ENCODE peak calls at places on chromosomes 3 and 15, in ten cellular contexts. Z is Right ventricle myocardium inferior; I is A549; H is T-cell; F is activated CD8-positive, alpha-beta memory T cell treated with anti-CD3 and anti-CD28 coated beads, Interleukin-2, amount 10 ng/mL, durations not matched to agents 7 days and 5 days; G is esophagus mucosa; V is mucosa of descending colon; P is stimulated activated naive B cell treated with anti-CD40 and anti-IgM and Interleukin-4, amounts not matched to agents 10 μg/mL and 1 μg/mL and 100 μg/mL, for 72 hours; O is left lobe of liver; W is T-helper 17 cell. D is an unnamed sample.

GRCh38 chr3:155001289-155002007 is 78.7 kb upstream of the MME start:
- ATAC-seq in Z (no peak), I (no peak), H (no peak), F (no peak), G (no peak), V (no peak), P (no peak), O (no peak), W (no peak), D (no peak)

GRCh38 chr15:27570746-27571145 is 528.4 kb downstream of the OCA2 start:
- ATAC-seq in Z (no peak), I (no peak), H (no peak), F (no peak), G (no peak), V (no peak), P (no peak), O (no peak), W (no peak), D (no peak)

GRCh38 chr3:143628971-143629370 is 219.3 kb downstream of the SLC9A9 start:
- ATAC-seq in Z (no peak), I (no peak), H (no peak), F (no peak), G (no peak), V (no peak), P (no peak), O (no peak), W (no peak), D (no peak)

GRCh38 chr15:90231028-90232017 is 2.4 kb downstream of the CIB1 start:
- ATAC-seq in Z (no peak), I (no peak), H (peak), F (peak), G (peak), V (peak), P (peak), O (no peak), W (peak), D (peak)

GRCh38 chr3:129327510-129327909 is 48.8 kb downstream of the HMCES start:
- ATAC-seq in Z (no peak), I (no peak), H (no peak), F (no peak), G (no peak), V (no peak), P (no peak), O (no peak), W (no peak), D (no peak)

GRCh38 chr15:25416693-25417092 is 22.1 kb downstream of the UBE3A start:
- ATAC-seq in Z (no peak), I (no peak), H (no peak), F (no peak), G (peak), V (no peak), P (peak), O (peak), W (peak), D (peak)

GRCh38 chr15:74752011-74752410 is 3.4 kb downstream of the CYP1A2 start:
- ATAC-seq in Z (no peak), I (no peak), H (no peak), F (no peak), G (no peak), V (no peak), P (no peak), O (no peak), W (no peak), D (no peak)

GRCh38 chr3:197298858-197299854 is 744 bp upstream of the DLG1 start:
- ATAC-seq in Z (peak), I (peak), H (no peak), F (peak), G (peak), V (peak), P (peak), O (peak), W (no peak), D (no peak)

GRCh38 chr3:4504340-4505261 is 11.5 kb downstream of the ITPR1 start:
- ATAC-seq in Z (peak), I (no peak), H (peak), F (peak), G (peak), V (peak), P (no peak), O (no peak), W (peak), D (peak)

GRCh38 chr3:72187131-72187530 is 402.2 kb upstream of the PROK2 start:
- ATAC-seq in Z (no peak), I (peak), H (no peak), F (no peak), G (no peak), V (peak), P (no peak), O (peak), W (no peak), D (no peak)

GRCh38 chr3:42019953-42020260 is 58.0 kb upstream of the ULK4 start:
- ATAC-seq in Z (no peak), I (no peak), H (no peak), F (no peak), G (no peak), V (no peak), P (no peak), O (peak), W (no peak), D (no peak)

GRCh38 chr3:18112976-18113766 is 312.0 kb downstream of the SATB1 start:
- ATAC-seq in Z (no peak), I (no peak), H (no peak), F (no peak), G (no peak), V (no peak), P (no peak), O (no peak), W (no peak), D (no peak)

GRCh38 chr3:27963519-27963918 is 241.4 kb upstream of the EOMES start:
- ATAC-seq in Z (no peak), I (no peak), H (no peak), F (no peak), G (no peak), V (no peak), P (no peak), O (no peak), W (no peak), D (peak)

GRCh38 chr3:50123394-50124361 is 31.4 kb upstream of the SEMA3F start:
- ATAC-seq in Z (no peak), I (peak), H (no peak), F (no peak), G (peak), V (peak), P (no peak), O (no peak), W (no peak), D (no peak)

GRCh38 chr3:188905580-188905979 is 266.2 kb upstream of the TPRG1 start:
- ATAC-seq in Z (no peak), I (no peak), H (no peak), F (no peak), G (no peak), V (no peak), P (no peak), O (peak), W (no peak), D (no peak)

GRCh38 chr15:31387101-31387482 is 60.5 kb downstream of the KLF13 start:
- ATAC-seq in Z (no peak), I (no peak), H (peak), F (peak), G (no peak), V (no peak), P (no peak), O (no peak), W (peak), D (no peak)

GRCh38 chr3:127781411-127782001 is 40.8 kb downstream of the MGLL start:
- ATAC-seq in Z (peak), I (no peak), H (no peak), F (no peak), G (no peak), V (no peak), P (no peak), O (no peak), W (no peak), D (no peak)

GRCh38 chr15:70503798-70504304 is 259.5 kb downstream of the UACA start:
- ATAC-seq in Z (no peak), I (no peak), H (no peak), F (no peak), G (no peak), V (no peak), P (no peak), O (no peak), W (no peak), D (no peak)

GRCh38 chr3:128855574-128855973 is 23.8 kb upstream of the ACAD9 start:
- ATAC-seq in Z (peak), I (no peak), H (no peak), F (no peak), G (peak), V (no peak), P (no peak), O (no peak), W (no peak), D (no peak)

GRCh38 chr3:128145279-128145678 is 8.0 kb upstream of the EEFSEC start:
- ATAC-seq in Z (peak), I (no peak), H (no peak), F (no peak), G (no peak), V (peak), P (peak), O (peak), W (peak), D (no peak)